ENCODE peak calls at places on chromosomes 3 and 15, in eight cellular contexts. One of them, this sample, is unnamed.

GRCh38 chr3:171044828-171045793 is 18.6 kb upstream of the SLC2A2 start:
- DNase-seq in HCT116: no peak
- DNase-seq in K562: no peak
- DNase-seq in H1: no peak
- DNase-seq in endothelial cell of umbilical vein: no peak
- DNase-seq in GM12878: no peak
- DNase-seq in HepG2: peak; percentile 100
- DNase-seq in SK-N-SH: no peak
- DNase-seq in this sample: no peak

GRCh38 chr3:66386925-66387650 is 113.7 kb downstream of the LRIG1 start:
- DNase-seq in HCT116: no peak
- DNase-seq in K562: no peak
- DNase-seq in H1: no peak
- DNase-seq in endothelial cell of umbilical vein: no peak
- DNase-seq in GM12878: peak; percentile 65
- DNase-seq in HepG2: no peak
- DNase-seq in SK-N-SH: no peak
- DNase-seq in this sample: no peak

GRCh38 chr3:114846779-114847178 is 300.3 kb downstream of the ZBTB20 start:
- DNase-seq in HCT116: no peak
- DNase-seq in K562: no peak
- DNase-seq in H1: no peak
- DNase-seq in endothelial cell of umbilical vein: no peak
- DNase-seq in GM12878: no peak
- DNase-seq in HepG2: no peak
- DNase-seq in SK-N-SH: no peak
- DNase-seq in this sample: no peak

GRCh38 chr3:179716226-179716625 is 63.4 kb downstream of the USP13 start:
- DNase-seq in HCT116: no peak
- DNase-seq in K562: no peak
- DNase-seq in H1: no peak
- DNase-seq in endothelial cell of umbilical vein: no peak
- DNase-seq in GM12878: no peak
- DNase-seq in HepG2: no peak
- DNase-seq in SK-N-SH: no peak
- DNase-seq in this sample: no peak

GRCh38 chr3:5084224-5084623 is 37.9 kb upstream of the ARL8B start:
- DNase-seq in HCT116: no peak
- DNase-seq in K562: no peak
- DNase-seq in H1: no peak
- DNase-seq in endothelial cell of umbilical vein: no peak
- DNase-seq in GM12878: no peak
- DNase-seq in HepG2: no peak
- DNase-seq in SK-N-SH: no peak
- DNase-seq in this sample: no peak

GRCh38 chr3:154175041-154175440 is 53.9 kb downstream of the ARHGEF26 start:
- DNase-seq in HCT116: no peak
- DNase-seq in K562: no peak
- DNase-seq in H1: no peak
- DNase-seq in endothelial cell of umbilical vein: no peak
- DNase-seq in GM12878: no peak
- DNase-seq in HepG2: no peak
- DNase-seq in SK-N-SH: no peak
- DNase-seq in this sample: no peak

GRCh38 chr3:64187065-64187959 is 38.0 kb downstream of the PRICKLE2 start:
- DNase-seq in HCT116: no peak
- DNase-seq in K562: no peak
- DNase-seq in H1: no peak
- DNase-seq in endothelial cell of umbilical vein: peak; percentile 100
- DNase-seq in GM12878: no peak
- DNase-seq in HepG2: peak; percentile 64
- DNase-seq in SK-N-SH: no peak
- DNase-seq in this sample: no peak

GRCh38 chr3:38960953-38961622 is 90.7 kb downstream of the SCN11A start:
- DNase-seq in HCT116: peak; percentile 58
- DNase-seq in K562: peak; percentile 71
- DNase-seq in H1: peak; percentile 39
- DNase-seq in endothelial cell of umbilical vein: peak; percentile 57
- DNase-seq in GM12878: peak; percentile 8
- DNase-seq in HepG2: peak; percentile 25
- DNase-seq in SK-N-SH: peak; percentile 56
- DNase-seq in this sample: no peak

GRCh38 chr3:43855674-43856299 is 165.0 kb downstream of the ABHD5 start:
- DNase-seq in HCT116: peak; percentile 27
- DNase-seq in K562: peak; percentile 30
- DNase-seq in H1: no peak
- DNase-seq in endothelial cell of umbilical vein: peak; percentile 52
- DNase-seq in GM12878: peak; percentile 3
- DNase-seq in HepG2: peak; percentile 11
- DNase-seq in SK-N-SH: peak; percentile 58
- DNase-seq in this sample: no peak

GRCh38 chr3:182824957-182825356 is 31.7 kb downstream of the ATP11B start:
- DNase-seq in HCT116: no peak
- DNase-seq in K562: no peak
- DNase-seq in H1: no peak
- DNase-seq in endothelial cell of umbilical vein: no peak
- DNase-seq in GM12878: no peak
- DNase-seq in HepG2: no peak
- DNase-seq in SK-N-SH: no peak
- DNase-seq in this sample: no peak
- TF ChIP-seq POLR2AphosphoS5 in HCT116: no peak
- TF ChIP-seq POLR2AphosphoS5 in K562: no peak
- TF ChIP-seq POLR2AphosphoS5 in H1: no peak
- TF ChIP-seq POLR2AphosphoS5 in endothelial cell of umbilical vein: no peak
- TF ChIP-seq POLR2AphosphoS5 in GM12878: no peak
- TF ChIP-seq POLR2AphosphoS5 in HepG2: no peak
- TF ChIP-seq POLR2AphosphoS5 in SK-N-SH: no peak
- TF ChIP-seq POLR2AphosphoS5 in this sample: no peak

GRCh38 chr3:129162729-129163579 is 2.1 kb upstream of the ISY1 start:
- DNase-seq in HCT116: no peak
- DNase-seq in K562: peak; percentile 31
- DNase-seq in H1: no peak
- DNase-seq in endothelial cell of umbilical vein: peak; percentile 30
- DNase-seq in GM12878: no peak
- DNase-seq in HepG2: peak; percentile 29
- DNase-seq in SK-N-SH: peak; percentile 32
- DNase-seq in this sample: no peak
- H3K4me3 ChIP-seq in HCT116: peak overlapping the region; percentile 95
- H3K4me3 ChIP-seq in K562: peak overlapping the region; percentile 67
- H3K4me3 ChIP-seq in H1: no peak overlapping the region
- H3K4me3 ChIP-seq in endothelial cell of umbilical vein: no peak overlapping the region
- H3K4me3 ChIP-seq in GM12878: no peak overlapping the region
- H3K4me3 ChIP-seq in HepG2: no peak overlapping the region
- H3K4me3 ChIP-seq in SK-N-SH: no peak overlapping the region
- H3K4me3 ChIP-seq in this sample: peak overlapping the region; percentile 91

GRCh38 chr15:27092404-27092803 is 121.4 kb downstream of the GABRG3 start:
- DNase-seq in HCT116: no peak
- DNase-seq in K562: no peak
- DNase-seq in H1: no peak
- DNase-seq in endothelial cell of umbilical vein: no peak
- DNase-seq in GM12878: no peak
- DNase-seq in HepG2: no peak
- DNase-seq in SK-N-SH: no peak
- DNase-seq in this sample: no peak

GRCh38 chr15:27088584-27089232 is 117.7 kb downstream of the GABRG3 start:
- DNase-seq in HCT116: no peak
- DNase-seq in K562: peak; percentile 30
- DNase-seq in H1: no peak
- DNase-seq in endothelial cell of umbilical vein: no peak
- DNase-seq in GM12878: no peak
- DNase-seq in HepG2: no peak
- DNase-seq in SK-N-SH: no peak
- DNase-seq in this sample: no peak

GRCh38 chr15:27089676-27090075 is 118.7 kb downstream of the GABRG3 start:
- DNase-seq in HCT116: no peak
- DNase-seq in K562: no peak
- DNase-seq in H1: no peak
- DNase-seq in endothelial cell of umbilical vein: no peak
- DNase-seq in GM12878: no peak
- DNase-seq in HepG2: no peak
- DNase-seq in SK-N-SH: no peak
- DNase-seq in this sample: no peak

GRCh38 chr15:27089233-27089586 is 118.2 kb downstream of the GABRG3 start:
- DNase-seq in HCT116: no peak
- DNase-seq in K562: no peak
- DNase-seq in H1: no peak
- DNase-seq in endothelial cell of umbilical vein: no peak
- DNase-seq in GM12878: no peak
- DNase-seq in HepG2: no peak
- DNase-seq in SK-N-SH: no peak
- DNase-seq in this sample: no peak

DNA sequence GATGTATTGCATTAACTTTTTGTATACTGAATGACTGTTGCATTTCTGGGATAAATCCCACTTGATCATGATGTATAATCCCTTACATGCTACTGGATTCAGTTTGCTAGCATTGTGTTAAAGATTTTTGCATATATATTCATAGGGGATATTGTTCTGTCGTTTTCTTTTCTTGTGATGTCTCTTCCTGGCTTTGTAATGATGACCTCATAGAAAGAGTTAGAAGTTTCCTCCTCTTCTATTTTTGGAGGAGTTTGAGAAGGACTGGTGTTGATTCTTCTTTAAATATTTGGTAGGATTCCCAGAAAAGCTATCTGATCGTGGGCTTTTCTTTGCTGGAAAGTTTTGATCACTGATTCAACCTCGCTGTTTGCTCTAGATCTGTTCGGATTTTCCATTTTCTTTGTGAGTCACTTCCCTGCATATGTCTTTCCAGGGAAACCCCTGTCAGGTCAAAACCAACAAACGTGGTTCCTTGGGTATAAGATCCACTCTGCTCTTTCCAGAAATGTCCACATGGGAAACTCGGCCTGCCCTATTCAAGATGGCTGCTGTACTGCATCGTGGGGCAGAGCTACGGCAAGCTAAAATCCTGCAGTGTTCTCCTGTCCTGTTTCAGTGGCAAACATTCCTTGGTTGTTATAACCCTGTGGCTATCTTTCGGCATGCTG is 120.4 kb downstream of the GABRG3 start:
- DNase-seq in HCT116: no peak
- DNase-seq in K562: peak; percentile 32
- DNase-seq in H1: no peak
- DNase-seq in endothelial cell of umbilical vein: no peak
- DNase-seq in GM12878: no peak
- DNase-seq in HepG2: no peak
- DNase-seq in SK-N-SH: no peak
- DNase-seq in this sample: no peak
- H3K9ac ChIP-seq in HCT116: no peak overlapping the region
- H3K9ac ChIP-seq in K562: peak overlapping the region; percentile 47
- H3K9ac ChIP-seq in H1: no peak overlapping the region
- H3K9ac ChIP-seq in endothelial cell of umbilical vein: no peak overlapping the region
- H3K9ac ChIP-seq in GM12878: no peak overlapping the region
- H3K9ac ChIP-seq in HepG2: no peak overlapping the region
- H3K9ac ChIP-seq in SK-N-SH: no peak overlapping the region
- H3K9ac ChIP-seq in this sample: no peak overlapping the region

DNA sequence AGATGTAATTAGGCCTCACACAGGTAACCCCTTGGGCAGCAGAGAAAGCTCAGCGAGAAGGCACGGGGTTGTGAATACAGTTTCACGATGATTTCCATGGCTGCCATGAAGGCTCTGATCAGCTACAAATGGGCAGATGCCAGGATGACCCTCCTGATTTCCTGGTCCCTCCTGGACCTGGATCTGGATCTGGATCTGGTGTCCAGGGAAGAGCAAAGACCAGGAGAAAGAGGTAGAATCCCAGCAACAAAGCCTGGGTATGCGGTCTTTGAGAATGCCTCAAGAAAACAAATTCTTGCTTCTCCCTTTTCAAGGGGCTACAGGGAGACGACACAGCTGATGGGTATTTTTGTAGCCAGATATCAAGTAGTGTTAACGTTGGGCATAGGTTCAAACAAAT is 175.7 kb downstream of the RORA start:
- DNase-seq in HCT116: no peak
- DNase-seq in K562: no peak
- DNase-seq in H1: no peak
- DNase-seq in endothelial cell of umbilical vein: no peak
- DNase-seq in GM12878: no peak
- DNase-seq in HepG2: no peak
- DNase-seq in SK-N-SH: no peak
- DNase-seq in this sample: no peak
- TF ChIP-seq POLR2AphosphoS5 in HCT116: no peak
- TF ChIP-seq POLR2AphosphoS5 in K562: no peak
- TF ChIP-seq POLR2AphosphoS5 in H1: no peak
- TF ChIP-seq POLR2AphosphoS5 in endothelial cell of umbilical vein: no peak
- TF ChIP-seq POLR2AphosphoS5 in GM12878: no peak
- TF ChIP-seq POLR2AphosphoS5 in HepG2: no peak
- TF ChIP-seq POLR2AphosphoS5 in SK-N-SH: no peak
- TF ChIP-seq POLR2AphosphoS5 in this sample: no peak

GRCh38 chr3:50599716-50600118 is 11.9 kb downstream of the CISH start:
- DNase-seq in HCT116: no peak
- DNase-seq in K562: no peak
- DNase-seq in H1: no peak
- DNase-seq in endothelial cell of umbilical vein: no peak
- DNase-seq in GM12878: no peak
- DNase-seq in HepG2: no peak
- DNase-seq in SK-N-SH: no peak
- DNase-seq in this sample: no peak

GRCh38 chr3:50599115-50599715 is 12.4 kb downstream of the CISH start:
- DNase-seq in HCT116: no peak
- DNase-seq in K562: no peak
- DNase-seq in H1: no peak
- DNase-seq in endothelial cell of umbilical vein: no peak
- DNase-seq in GM12878: no peak
- DNase-seq in HepG2: no peak
- DNase-seq in SK-N-SH: no peak
- DNase-seq in this sample: no peak

GRCh38 chr3:50600141-50600753 is 11.3 kb downstream of the CISH start:
- DNase-seq in HCT116: no peak
- DNase-seq in K562: peak; percentile 35
- DNase-seq in H1: no peak
- DNase-seq in endothelial cell of umbilical vein: no peak
- DNase-seq in GM12878: no peak
- DNase-seq in HepG2: no peak
- DNase-seq in SK-N-SH: no peak
- DNase-seq in this sample: no peak

GRCh38 chr3:50602675-50603191 is 8.8 kb downstream of the CISH start:
- DNase-seq in HCT116: no peak
- DNase-seq in K562: no peak
- DNase-seq in H1: no peak
- DNase-seq in endothelial cell of umbilical vein: no peak
- DNase-seq in GM12878: no peak
- DNase-seq in HepG2: no peak
- DNase-seq in SK-N-SH: no peak
- DNase-seq in this sample: no peak

GRCh38 chr3:50600841-50601591 is 10.6 kb downstream of the CISH start:
- DNase-seq in HCT116: peak; percentile 77
- DNase-seq in K562: peak; percentile 66
- DNase-seq in H1: no peak
- DNase-seq in endothelial cell of umbilical vein: peak; percentile 87
- DNase-seq in GM12878: no peak
- DNase-seq in HepG2: peak; percentile 90
- DNase-seq in SK-N-SH: peak; percentile 91
- DNase-seq in this sample: no peak
- H3K4me3 ChIP-seq in HCT116: peak overlapping the region; percentile 25
- H3K4me3 ChIP-seq in K562: no peak overlapping the region
- H3K4me3 ChIP-seq in H1: no peak overlapping the region
- H3K4me3 ChIP-seq in endothelial cell of umbilical vein: no peak overlapping the region
- H3K4me3 ChIP-seq in GM12878: no peak overlapping the region
- H3K4me3 ChIP-seq in HepG2: peak overlapping the region; percentile 49
- H3K4me3 ChIP-seq in SK-N-SH: no peak overlapping the region
- H3K4me3 ChIP-seq in this sample: peak overlapping the region; percentile 54